ENCODE peak calls at places on chromosomes 7 and 10, in five cellular contexts. E, N, G, H and A are unnamed samples.

GRCh38 chr10:126646101-126646500 is 24.4 kb downstream of the C10orf90 start:
- DNase-seq in G (no peak), N (no peak), E (peak), H (no peak), A (peak)

GRCh38 chr7:94698275-94698674 is 42.3 kb upstream of the SGCE start:
- DNase-seq in H (no peak), N (no peak), G (no peak), E (peak), A (peak)

GRCh38 chr10:71486465-71487114 is 89.9 kb downstream of the CDH23 start:
- DNase-seq in N (peak), H (peak), E (peak), G (peak), A (peak)

GRCh38 chr10:72158174-72158573 is 57.6 kb upstream of the ANAPC16 start:
- DNase-seq in N (peak), E (no peak), G (no peak), H (no peak), A (no peak)

GRCh38 chr10:106672517-106673175 is 491.9 kb downstream of the SORCS1 start:
- DNase-seq in N (no peak), G (no peak), E (no peak), H (no peak), A (no peak)

GRCh38 chr10:31961675-31962074 is 33.0 kb upstream of the ARHGAP12 start:
- DNase-seq in E (peak), G (no peak), H (no peak), N (no peak), A (no peak)

GRCh38 chr10:15563161-15563715 is 156.5 kb downstream of the ITGA8 start:
- DNase-seq in E (no peak), N (no peak), G (no peak), H (no peak), A (no peak)

GRCh38 chr7:139570119-139570518 is 46.6 kb downstream of the CLEC2L start:
- DNase-seq in E (no peak), G (no peak), N (peak), H (no peak), A (no peak)

GRCh38 chr7:156515911-156516790 is 124.4 kb upstream of the RNF32 start:
- DNase-seq in N (no peak), H (peak), E (no peak), G (peak), A (no peak)

GRCh38 chr10:113971349-113971973 is 72.2 kb upstream of the ADRB1 start:
- DNase-seq in E (no peak), H (no peak), G (no peak), N (no peak), A (no peak)

GRCh38 chr7:135189221-135189662 is 18.7 kb upstream of the CYREN start:
- DNase-seq in N (no peak), E (no peak), H (peak), G (no peak), A (no peak)

GRCh38 chr10:117442944-117443676 is 67.9 kb upstream of the PDZD8 start:
- DNase-seq in G (peak), E (peak), N (peak), H (peak), A (peak)

GRCh38 chr7:28956608-28957063 is 1.5 kb downstream of the TRIL start:
- DNase-seq in H (peak), N (peak), G (peak), E (peak), A (peak)

GRCh38 chr10:82136103-82136502 is 261.1 kb downstream of the NRG3 start:
- DNase-seq in H (no peak), N (no peak), E (no peak), G (no peak), A (no peak)

GRCh38 chr10:36170943-36171501 is 528.9 kb upstream of the FZD8 start:
- DNase-seq in G (no peak), E (no peak), H (no peak), N (no peak), A (peak)

GRCh38 chr10:4459531-4459930 is 366.5 kb upstream of the AKR1E2 start:
- DNase-seq in G (no peak), H (no peak), E (peak), N (no peak), A (peak)
- TF ChIP-seq CTCF in G (no peak), H (no peak), E (no peak), N (no peak), A (no peak)

DNA sequence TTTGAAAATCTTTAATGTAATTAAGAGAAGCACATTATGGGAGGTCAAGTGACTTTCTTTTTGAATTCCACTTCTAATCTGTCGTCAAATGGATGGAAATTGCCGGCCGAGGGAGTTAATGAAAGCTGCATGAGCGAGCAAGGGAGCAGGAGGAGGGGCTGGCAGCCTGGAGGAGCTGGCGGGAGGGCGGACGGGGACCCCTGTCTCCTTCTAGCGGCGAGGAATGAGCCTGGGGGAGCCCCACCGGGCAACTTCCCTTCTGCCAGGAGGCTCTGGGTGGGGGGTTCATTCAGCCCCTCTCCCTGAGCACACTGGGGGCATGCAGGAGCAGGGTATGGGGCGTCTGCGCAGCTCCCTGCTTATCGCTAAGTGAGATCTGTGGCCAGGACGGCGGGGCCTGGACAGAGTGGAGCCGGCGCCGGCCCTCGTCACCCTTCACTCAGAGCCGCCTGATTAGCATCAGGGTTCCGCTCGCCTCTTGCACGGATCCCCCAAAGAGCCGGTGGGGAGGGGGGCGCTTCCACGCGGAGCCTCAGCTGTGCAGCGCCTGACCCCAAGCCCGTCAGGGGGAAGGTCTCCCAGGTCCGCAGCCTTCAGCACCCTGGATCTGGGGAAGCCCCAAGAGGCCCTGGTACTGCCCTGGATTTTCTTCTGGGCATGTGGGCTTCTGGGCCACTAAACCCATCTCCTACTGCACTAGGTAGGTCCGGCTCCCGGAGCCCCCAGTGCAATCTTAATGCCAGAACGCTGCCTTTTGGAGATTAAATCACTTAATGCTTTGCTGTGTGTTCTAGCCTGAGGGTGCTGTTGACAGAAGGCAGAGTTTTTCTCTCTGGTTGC is 680.8 kb downstream of the LRMDA start:
- DNase-seq in E (no peak), N (no peak), H (no peak), G (no peak), A (peak)
- H3K4me3 ChIP-seq in E (no peak), N (no peak), H (no peak), G (no peak), A (no peak)

DNA sequence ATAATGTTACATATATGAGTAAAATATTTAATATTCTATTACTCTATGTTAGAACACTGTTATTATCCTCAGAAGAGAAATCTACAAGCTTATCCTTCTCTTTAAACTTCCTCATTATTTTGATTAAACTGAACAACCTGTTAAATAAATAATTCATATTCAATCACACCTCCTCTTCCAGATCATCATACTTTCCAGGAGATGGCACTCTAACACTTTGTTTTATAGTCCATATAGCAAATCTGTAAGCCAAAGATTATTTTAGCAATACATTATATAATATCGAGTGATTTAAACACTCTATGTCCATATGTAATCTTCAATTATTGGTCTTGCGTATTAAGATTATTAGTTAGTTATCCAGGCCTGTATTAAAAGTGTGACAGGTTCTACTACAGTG is 694.1 kb downstream of the ANKRD7 start:
- DNase-seq in E (peak), H (no peak), N (no peak), G (no peak), A (peak)
- TF ChIP-seq CTCF in E (peak), H (peak), N (peak), G (no peak), A (peak)

GRCh38 chr10:100670828-100671479 is 74.4 kb upstream of the PAX2 start:
- DNase-seq in G (peak), E (no peak), N (peak), H (no peak), A (no peak)
- H3K4me3 ChIP-seq in G (no peak), E (no peak), N (peak), H (no peak), A (no peak)

GRCh38 chr7:110590415-110590814 is 500.5 kb upstream of the LRRN3 start:
- DNase-seq in G (no peak), E (no peak), N (peak), H (no peak), A (no peak)
- TF ChIP-seq CTCF in G (no peak), E (no peak), N (peak), H (no peak), A (no peak)

GRCh38 chr10:18233775-18234174 is 93.6 kb downstream of the CACNB2 start:
- DNase-seq in N (peak), G (peak), H (peak), E (no peak), A (no peak)
- H3K4me3 ChIP-seq in N (no peak), G (no peak), H (no peak), E (no peak), A (no peak)

GRCh38 chr7:36313607-36314006 is 76.1 kb upstream of the ANLN start:
- DNase-seq in N (no peak), E (no peak), H (no peak), G (no peak), A (no peak)

GRCh38 chr7:36312915-36313334 is 76.7 kb upstream of the ANLN start:
- DNase-seq in E (no peak), N (no peak), G (no peak), H (no peak), A (no peak)

GRCh38 chr7:36311539-36311938 is 78.1 kb upstream of the ANLN start:
- DNase-seq in E (no peak), N (no peak), H (no peak), G (no peak), A (no peak)

GRCh38 chr7:36310897-36311296 is 78.8 kb upstream of the ANLN start:
- DNase-seq in N (no peak), E (no peak), H (no peak), G (no peak), A (no peak)

GRCh38 chr7:36312064-36312914 is 77.4 kb upstream of the ANLN start:
- DNase-seq in G (peak), E (no peak), N (peak), H (no peak), A (no peak)
- TF ChIP-seq CTCF in G (peak), E (peak), N (peak), H (peak), A (peak)